ENCODE peak calls at places on chromosomes 13 and 19, in four cellular contexts. S is WTC11, Q is HepG2, M is SK-N-SH. E is an unnamed sample.

GRCh38 chr13:32585625-32586021 is 629 bp upstream of the PDS5B start:
- DNase-seq in S (no peak), M (no peak), Q (no peak), E (no peak)

GRCh38 chr13:20702945-20703784 is at the start of gene IL17D:
- DNase-seq in S (peak), Q (no peak), M (peak), E (peak)

GRCh38 chr13:81197483-81197882 is 856.6 kb upstream of the SPRY2 start:
- DNase-seq in Q (no peak), M (no peak), S (no peak), E (no peak)

GRCh38 chr19:45601524-45602522 is at the start of gene GPR4:
- DNase-seq in M (peak), Q (no peak), S (peak), E (peak)

GRCh38 chr19:45729774-45730388 is 815 bp downstream of the FBXO46 start:
- DNase-seq in M (no peak), S (no peak), Q (no peak), E (no peak)

GRCh38 chr13:94080527-94080926 is 399.0 kb downstream of the DCT start:
- DNase-seq in Q (no peak), M (no peak), S (no peak), E (no peak)

GRCh38 chr13:68927387-68928026 is 1180.1 kb upstream of the ATXN8OS start:
- DNase-seq in M (peak), S (peak), Q (peak), E (no peak)

GRCh38 chr19:18896421-18896841 is 473 bp upstream of the CERS1 start:
- DNase-seq in M (peak), Q (no peak), S (peak), E (no peak)

GRCh38 chr13:76023644-76024043 is 387.5 kb downstream of the LMO7 start:
- DNase-seq in S (no peak), M (no peak), Q (no peak), E (no peak)

GRCh38 chr13:37406031-37406430 is 192.5 kb downstream of the POSTN start:
- DNase-seq in M (no peak), Q (no peak), S (no peak), E (no peak)

GRCh38 chr13:97429681-97430081 is 4.3 kb upstream of the RAP2A start:
- DNase-seq in Q (no peak), M (no peak), S (no peak), E (no peak)

GRCh38 chr13:91302070-91302469 is 45.4 kb upstream of the MIR17HG start:
- DNase-seq in Q (no peak), S (no peak), M (no peak), E (no peak)

GRCh38 chr13:95300625-95301134 is 571 bp downstream of the ABCC4 start:
- DNase-seq in M (peak), S (peak), Q (peak), E (peak)

GRCh38 chr19:18915639-18916038 is 3.5 kb downstream of the COPE start:
- DNase-seq in M (peak), S (peak), Q (peak), E (no peak)

GRCh38 chr19:31348416-31349159 is 648 bp downstream of the TSHZ3 start:
- DNase-seq in S (no peak), Q (no peak), M (peak), E (no peak)

GRCh38 chr19:42081584-42082258 is 5.8 kb downstream of the ZNF574 start:
- DNase-seq in Q (peak), S (no peak), M (peak), E (peak)

GRCh38 chr13:98910501-98910951 is 67.3 kb downstream of the DOCK9 start:
- DNase-seq in S (no peak), M (no peak), Q (peak), E (peak)

GRCh38 chr13:90107658-90108057 is 1239.8 kb upstream of the MIR17HG start:
- DNase-seq in M (no peak), S (no peak), Q (no peak), E (no peak)

GRCh38 chr13:47168086-47168485 is 271.2 kb upstream of the HTR2A start:
- DNase-seq in Q (no peak), M (no peak), S (no peak), E (no peak)

GRCh38 chr13:80338781-80339577 is 1.9 kb downstream of the SPRY2 start:
- DNase-seq in M (peak), Q (peak), S (peak), E (peak)

GRCh38 chr13:43316997-43317396 is 293.6 kb downstream of the DNAJC15 start:
- DNase-seq in M (peak), Q (no peak), S (no peak), E (no peak)

GRCh38 chr19:55210120-55210493 is 806 bp upstream of the PTPRH start:
- DNase-seq in Q (peak), S (no peak), M (no peak), E (peak)

GRCh38 chr13:31970237-31970930 is 61.2 kb upstream of the FRY start:
- DNase-seq in S (no peak), M (no peak), Q (no peak), E (no peak)

GRCh38 chr13:109795021-109795420 is 8.6 kb upstream of the IRS2 start:
- DNase-seq in Q (no peak), S (no peak), M (no peak), E (no peak)

GRCh38 chr13:36674337-36675212 is 755 bp downstream of the SERTM1 start:
- DNase-seq in M (peak), S (peak), Q (no peak), E (no peak)

GRCh38 chr13:30895773-30896172 is 10.3 kb upstream of the MEDAG start:
- DNase-seq in S (no peak), Q (no peak), M (no peak), E (no peak)

GRCh38 chr13:76296751-76297150 is 589.5 kb downstream of the KCTD12 start:
- DNase-seq in M (no peak), Q (no peak), S (no peak), E (no peak)

GRCh38 chr19:39270091-39270871 is 2.1 kb downstream of the IFNL2 start:
- DNase-seq in Q (no peak), M (no peak), S (no peak), E (no peak)

DNA sequence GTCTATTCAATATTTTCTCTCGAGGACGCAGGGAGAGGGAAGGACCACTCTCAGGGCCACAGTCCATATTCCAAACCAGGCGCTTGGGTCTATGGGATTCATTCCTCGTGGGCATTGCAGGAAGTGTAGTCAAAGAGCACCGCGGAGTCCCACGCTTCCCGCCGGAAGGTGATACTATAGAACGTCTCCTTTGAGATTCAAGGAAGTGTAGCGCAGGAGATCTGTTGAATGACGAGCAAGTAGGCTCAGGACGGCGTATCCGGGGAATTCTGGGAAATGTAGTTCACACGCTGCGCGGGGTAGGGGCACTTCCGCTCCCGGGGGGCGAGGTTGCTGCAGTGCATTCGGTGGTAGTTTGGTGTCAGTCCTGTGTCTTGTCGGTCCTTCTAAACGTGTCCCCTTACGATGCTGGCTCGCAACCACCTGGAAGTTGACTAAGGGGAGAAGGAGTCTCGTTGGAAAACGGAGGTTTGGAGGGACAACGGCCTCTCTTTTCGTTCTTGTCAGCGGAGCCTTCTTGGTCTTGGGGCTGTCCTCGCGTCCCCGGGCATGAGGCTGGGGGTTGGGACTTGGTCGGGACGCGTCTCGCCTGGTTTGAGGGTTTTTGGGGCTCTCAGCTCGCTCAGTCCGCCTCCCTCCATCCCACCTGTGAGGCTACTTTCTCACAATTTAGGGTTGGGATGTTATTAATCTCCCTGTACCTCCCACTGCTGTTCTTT is at the start of gene ZNF284:
- DNase-seq in Q (peak), M (peak), S (peak), E (peak)
- TF ChIP-seq FOXJ3 in Q (no peak), M (no peak), S (no peak), E (no peak)

DNA sequence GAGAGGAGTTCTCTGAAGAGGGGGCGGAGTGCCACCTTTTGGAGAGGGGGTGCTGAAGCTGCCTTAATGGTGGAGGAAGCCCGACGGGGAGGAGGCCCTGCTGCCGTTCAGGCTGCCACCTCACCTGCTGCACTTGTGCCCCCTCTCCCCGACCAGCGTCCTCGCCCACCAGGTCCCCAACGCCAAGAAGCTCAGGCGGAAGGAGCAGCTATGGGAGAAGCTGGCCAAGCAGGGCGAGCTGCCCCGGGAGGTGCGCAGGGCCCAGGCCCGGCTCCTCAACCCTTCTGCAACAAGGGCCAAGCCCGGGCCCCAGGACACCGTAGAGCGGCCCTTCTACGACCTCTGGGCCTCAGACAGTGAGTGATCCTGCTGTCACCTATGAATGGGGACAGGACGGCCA is 5.4 kb downstream of the NOP53 start:
- DNase-seq in M (no peak), S (no peak), Q (no peak), E (no peak)
- TF ChIP-seq FOXJ3 in M (no peak), S (no peak), Q (no peak), E (no peak)

DNA sequence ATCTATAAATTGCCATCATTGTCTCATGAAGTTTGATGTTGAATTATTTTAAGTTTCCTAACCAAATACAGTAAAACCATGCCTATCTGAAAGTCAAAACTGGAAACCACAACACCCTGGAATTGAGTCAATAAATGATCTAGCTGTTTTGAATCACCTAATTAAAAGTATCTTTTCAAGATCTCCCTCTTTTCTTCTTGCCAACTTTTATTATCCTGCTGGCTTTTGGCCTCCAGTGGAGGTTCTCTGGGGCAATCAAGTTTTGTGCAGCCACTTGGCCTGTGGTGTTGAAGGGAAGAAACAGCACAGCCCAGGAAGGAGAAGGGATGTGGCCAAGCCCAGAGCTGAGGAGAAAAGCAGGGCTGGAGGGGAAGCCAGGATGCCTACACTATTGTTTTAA is 255.4 kb downstream of the COG6 start:
- DNase-seq in Q (no peak), S (no peak), M (no peak), E (no peak)
- TF ChIP-seq FOXJ3 in Q (no peak), S (no peak), M (no peak), E (no peak)

DNA sequence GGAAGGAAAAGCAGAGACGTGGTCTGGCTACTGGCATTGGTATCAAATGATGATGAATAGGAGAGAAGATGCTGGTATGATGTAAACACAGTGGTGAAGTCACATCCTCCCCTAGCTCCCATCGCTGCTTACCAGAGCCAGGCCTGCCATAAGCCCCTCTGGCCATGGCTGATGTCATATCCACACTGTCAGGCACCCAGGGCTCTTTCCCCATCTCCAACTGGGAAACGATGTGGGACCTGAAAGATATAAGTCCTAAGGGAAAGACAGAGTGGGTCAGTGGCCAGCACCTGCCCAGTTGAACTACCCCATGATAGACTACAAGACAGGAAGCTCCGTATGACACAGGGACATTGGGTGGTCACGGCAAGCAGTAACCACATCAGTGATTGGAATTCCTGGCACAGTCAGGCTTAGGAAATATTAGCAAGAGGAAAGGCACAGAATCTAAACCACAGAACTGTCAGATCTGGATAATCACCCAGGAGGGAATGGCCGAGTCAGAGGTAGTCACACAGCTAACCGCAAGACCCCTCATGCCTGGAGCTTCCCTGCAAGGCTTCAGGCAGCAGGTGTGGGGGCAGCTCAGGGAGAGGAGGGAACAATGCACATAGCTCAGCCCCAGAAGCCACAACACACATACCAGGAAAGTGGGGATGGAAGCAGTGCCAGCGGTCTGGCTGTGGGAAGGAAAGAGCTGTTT is 3.8 kb downstream of the ZNF792 start:
- DNase-seq in M (no peak), S (no peak), Q (no peak), E (no peak)
- TF ChIP-seq FOXJ3 in M (no peak), S (no peak), Q (no peak), E (no peak)

GRCh38 chr19:4557186-4557970 is 2.1 kb downstream of the SEMA6B start:
- DNase-seq in M (peak), Q (no peak), S (peak), E (peak)
- TF ChIP-seq FOXJ3 in M (no peak), Q (no peak), S (no peak), E (no peak)

DNA sequence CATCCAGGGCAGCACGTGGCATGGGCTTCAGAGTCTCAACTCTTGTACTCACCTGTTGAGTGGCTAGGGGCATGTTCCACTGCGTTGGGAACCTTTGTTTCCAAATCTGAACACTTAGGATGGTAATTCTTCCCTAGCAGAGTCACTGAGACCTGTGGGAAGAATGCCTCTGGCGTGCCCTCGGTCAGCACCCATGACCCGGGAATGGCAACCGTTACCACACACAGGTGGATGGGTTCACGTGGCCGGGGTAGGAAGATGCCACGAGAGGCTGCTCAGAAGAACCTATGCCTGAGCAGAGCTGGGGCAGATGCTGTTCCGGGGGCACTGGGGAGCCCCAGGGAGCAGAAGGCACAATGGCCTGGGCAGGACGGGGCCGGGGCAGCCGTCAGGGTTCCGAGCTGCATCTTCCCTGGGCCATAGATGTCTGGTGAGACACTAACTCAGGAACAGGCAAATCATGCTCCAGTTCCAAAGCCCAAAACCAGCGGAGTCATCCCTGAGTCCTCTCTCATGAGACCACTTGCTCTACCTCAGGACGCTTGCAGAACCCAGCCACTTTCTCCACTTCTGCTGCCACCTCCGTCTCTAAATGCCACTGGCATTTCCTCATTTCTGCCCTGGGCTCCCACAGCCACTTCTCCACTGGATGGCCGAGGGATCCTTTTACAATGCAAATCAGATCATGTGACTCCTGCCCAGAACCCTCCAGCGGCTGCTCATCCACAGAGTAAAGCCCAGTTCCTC is 36.6 kb downstream of the FAM124A start:
- DNase-seq in M (no peak), S (no peak), Q (no peak), E (no peak)
- TF ChIP-seq FOXJ3 in M (no peak), S (no peak), Q (no peak), E (no peak)

E was measured in K562.